ENCODE peak calls at places on chromosomes 16 and 17, in six cellular contexts. E, T, S, O, B and X are unnamed samples.

GRCh38 chr17:6070895-6071511 is 824 bp downstream of the WSCD1 start:
- DNase-seq in E (no peak), S (no peak), T (no peak), B (peak), O (peak), X (no peak)

GRCh38 chr16:54194008-54194731 is 92.4 kb downstream of the IRX3 start:
- DNase-seq in T (no peak), O (peak), B (no peak), S (peak), E (peak), X (no peak)

GRCh38 chr16:30615358-30616076 is 5.3 kb upstream of the ZNF689 start:
- DNase-seq in B (peak), T (peak), O (peak), S (no peak), E (no peak), X (peak)

GRCh38 chr16:57544129-57544653 is 1.7 kb downstream of the ADGRG5 start:
- DNase-seq in B (no peak), E (no peak), O (peak), S (no peak), T (peak), X (no peak)

GRCh38 chr17:1170739-1171138 is 9.0 kb downstream of the ABR start:
- DNase-seq in E (no peak), O (no peak), B (no peak), T (no peak), S (no peak), X (no peak)

GRCh38 chr17:44386182-44386525 is 3.3 kb downstream of the ITGA2B start:
- DNase-seq in T (no peak), B (no peak), O (no peak), E (no peak), S (no peak), X (no peak)

GRCh38 chr16:56518435-56518834 is 1.4 kb downstream of the BBS2 start:
- DNase-seq in O (no peak), B (no peak), T (no peak), E (no peak), S (no peak), X (no peak)

GRCh38 chr17:67381925-67382257 is 4.8 kb downstream of the PITPNC1 start:
- DNase-seq in E (no peak), B (no peak), S (no peak), O (no peak), T (no peak), X (no peak)

GRCh38 chr17:29615048-29615385 is 7.7 kb downstream of the CORO6 start:
- DNase-seq in O (peak), B (no peak), E (no peak), S (no peak), T (peak), X (peak)

GRCh38 chr17:16339402-16339801 is 13.9 kb downstream of the CENPV start:
- DNase-seq in T (no peak), B (no peak), S (peak), O (no peak), E (no peak), X (no peak)

GRCh38 chr16:6165330-6165984 is 1067.9 kb upstream of the EEF2KMT start:
- DNase-seq in T (no peak), O (no peak), B (no peak), S (no peak), E (no peak), X (no peak)

GRCh38 chr16:57639172-57639571 is 10.7 kb downstream of the ADGRG1 start:
- DNase-seq in T (no peak), E (peak), S (no peak), O (no peak), B (no peak), X (no peak)

GRCh38 chr17:17508641-17509591 is 12.7 kb upstream of the RASD1 start:
- DNase-seq in E (no peak), B (no peak), T (no peak), O (no peak), S (no peak), X (peak)

GRCh38 chr17:50758989-50759544 is 8.3 kb downstream of the ANKRD40CL start:
- DNase-seq in S (no peak), E (no peak), O (no peak), B (no peak), T (no peak), X (no peak)

GRCh38 chr17:57375040-57375769 is 118.9 kb downstream of the MSI2 start:
- DNase-seq in T (no peak), E (no peak), B (no peak), S (no peak), O (no peak), X (no peak)

GRCh38 chr17:41404024-41404651 is 6.7 kb upstream of the KRT31 start:
- DNase-seq in S (no peak), E (no peak), B (peak), T (no peak), O (no peak), X (no peak)

GRCh38 chr17:17748179-17748578 is 66.9 kb downstream of the RAI1 start:
- DNase-seq in O (no peak), S (no peak), T (no peak), E (no peak), B (no peak), X (peak)

GRCh38 chr17:79132271-79133064 is 57.8 kb downstream of the ENGASE start:
- DNase-seq in B (no peak), S (no peak), O (no peak), E (no peak), T (no peak), X (no peak)

GRCh38 chr17:77372444-77373297 is 231.9 kb downstream of the SEC14L1 start:
- DNase-seq in B (peak), O (peak), T (peak), E (peak), S (peak), X (peak)

GRCh38 chr17:48505788-48506187 is 25.0 kb downstream of the HOXB1 start:
- DNase-seq in B (peak), S (no peak), E (no peak), T (peak), O (no peak), X (no peak)

GRCh38 chr16:84471966-84472365 is 32.5 kb downstream of the MEAK7 start:
- DNase-seq in O (no peak), B (no peak), S (no peak), T (no peak), E (no peak), X (no peak)

GRCh38 chr17:29165800-29166506 is 14.2 kb downstream of the MYO18A start:
- DNase-seq in O (no peak), B (no peak), T (no peak), S (no peak), E (no peak), X (no peak)

DNA sequence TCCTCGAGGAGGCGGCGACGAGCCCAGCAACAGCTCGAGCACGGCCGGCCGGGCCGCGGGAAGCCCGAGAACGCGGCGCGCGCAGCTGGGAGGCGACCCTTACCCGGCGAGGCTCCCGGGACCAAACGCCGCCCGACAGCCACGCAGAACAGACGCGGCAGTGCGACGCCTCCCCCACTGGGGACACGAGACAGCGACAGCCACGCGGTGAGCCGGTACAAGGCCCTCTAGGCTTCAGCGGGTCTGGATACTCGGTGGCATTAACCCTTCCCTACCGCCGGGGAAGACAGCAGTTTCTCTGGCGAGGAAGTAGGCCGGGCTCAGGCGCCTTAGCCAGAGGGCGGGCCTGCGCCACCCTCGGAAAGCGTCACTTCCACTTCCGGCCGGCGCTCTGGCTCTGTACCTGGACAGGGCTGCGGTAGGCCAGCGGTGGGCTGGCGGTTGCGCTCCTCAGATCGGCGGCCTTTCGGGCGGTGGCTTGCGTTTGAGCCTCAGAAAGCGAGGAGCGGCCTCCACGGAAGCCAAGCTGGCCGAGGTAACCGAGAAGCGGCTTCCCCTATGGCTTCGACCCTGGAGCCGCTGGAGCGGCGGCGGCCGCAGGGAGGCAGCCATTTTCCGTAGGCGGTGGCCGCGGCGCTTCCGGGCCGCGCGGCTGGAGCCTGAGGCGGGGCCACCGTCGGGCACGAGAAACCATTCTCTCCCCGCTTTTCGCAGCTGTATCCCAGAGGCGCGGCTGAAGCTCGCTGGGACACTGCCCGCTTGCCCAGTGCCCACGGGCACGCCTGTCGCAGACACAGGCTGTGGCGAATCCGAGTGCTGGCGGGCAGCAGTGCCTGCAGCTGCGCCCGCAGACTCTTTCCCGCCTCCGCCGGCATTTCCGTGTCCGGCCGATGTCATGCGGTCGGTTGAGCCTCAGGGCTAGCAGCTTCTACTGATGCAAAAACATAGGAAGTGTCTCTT is at the start of the genes TIGD7 and ZNF75A:
- DNase-seq in S (peak), O (peak), E (peak), B (peak), T (peak), X (peak)
- TF ChIP-seq POLR2A in S (peak), O (peak), E (peak), B (peak), T (peak), X (peak)

GRCh38 chr17:82240506-82241182 is 11.8 kb downstream of the SLC16A3 start:
- DNase-seq in S (peak), T (no peak), E (peak), B (no peak), O (no peak), X (no peak)

GRCh38 chr17:82239926-82240505 is 11.2 kb downstream of the SLC16A3 start:
- DNase-seq in O (no peak), B (no peak), E (peak), S (peak), T (no peak), X (no peak)

GRCh38 chr17:82241926-82242697 is 13.3 kb downstream of the SLC16A3 start:
- DNase-seq in T (no peak), O (peak), B (no peak), S (peak), E (peak), X (peak)

GRCh38 chr17:82242698-82242976 is 13.8 kb downstream of the SLC16A3 start:
- DNase-seq in E (no peak), O (no peak), S (peak), T (no peak), B (no peak), X (no peak)

DNA sequence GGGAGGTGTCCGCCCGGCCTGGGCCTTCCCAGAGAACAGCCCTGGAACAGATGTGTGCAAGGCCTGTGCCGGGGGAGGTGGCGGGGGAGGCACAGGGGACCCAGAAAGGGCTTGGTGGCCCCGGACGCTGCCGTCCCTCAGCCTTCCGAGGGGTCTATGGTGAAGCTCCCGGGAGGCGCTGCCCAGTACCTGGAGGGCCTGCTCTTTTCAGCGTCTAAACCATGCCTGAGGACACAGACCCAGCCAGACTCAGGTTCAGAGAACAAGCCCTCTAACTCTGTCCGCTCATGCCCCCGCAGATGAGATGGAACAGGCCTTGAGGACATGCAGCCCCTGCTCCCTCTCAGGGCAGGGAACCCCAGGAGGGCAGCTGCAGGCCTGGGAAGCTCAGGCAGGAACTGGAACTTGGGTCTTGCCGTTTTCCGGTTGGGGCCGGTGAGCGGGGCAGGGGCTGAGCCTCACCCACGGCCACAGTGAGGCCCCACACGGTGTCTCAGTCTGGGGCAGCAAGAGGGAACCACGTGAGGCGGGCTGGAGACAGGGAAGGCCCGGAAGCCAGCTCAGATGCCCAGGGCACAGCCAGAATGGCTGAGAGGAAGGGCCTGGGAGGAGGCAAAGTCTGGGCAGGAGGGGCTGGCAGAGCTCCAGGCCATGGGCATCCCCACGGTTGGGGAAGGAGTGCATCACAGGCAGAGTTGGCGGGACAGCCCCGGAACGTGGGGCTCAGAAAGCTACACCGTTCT is 12.5 kb downstream of the SLC16A3 start:
- DNase-seq in O (peak), T (peak), S (peak), E (peak), B (peak), X (no peak)
- TF ChIP-seq POLR2A in O (peak), T (no peak), S (no peak), E (no peak), B (peak), X (peak)

DNA sequence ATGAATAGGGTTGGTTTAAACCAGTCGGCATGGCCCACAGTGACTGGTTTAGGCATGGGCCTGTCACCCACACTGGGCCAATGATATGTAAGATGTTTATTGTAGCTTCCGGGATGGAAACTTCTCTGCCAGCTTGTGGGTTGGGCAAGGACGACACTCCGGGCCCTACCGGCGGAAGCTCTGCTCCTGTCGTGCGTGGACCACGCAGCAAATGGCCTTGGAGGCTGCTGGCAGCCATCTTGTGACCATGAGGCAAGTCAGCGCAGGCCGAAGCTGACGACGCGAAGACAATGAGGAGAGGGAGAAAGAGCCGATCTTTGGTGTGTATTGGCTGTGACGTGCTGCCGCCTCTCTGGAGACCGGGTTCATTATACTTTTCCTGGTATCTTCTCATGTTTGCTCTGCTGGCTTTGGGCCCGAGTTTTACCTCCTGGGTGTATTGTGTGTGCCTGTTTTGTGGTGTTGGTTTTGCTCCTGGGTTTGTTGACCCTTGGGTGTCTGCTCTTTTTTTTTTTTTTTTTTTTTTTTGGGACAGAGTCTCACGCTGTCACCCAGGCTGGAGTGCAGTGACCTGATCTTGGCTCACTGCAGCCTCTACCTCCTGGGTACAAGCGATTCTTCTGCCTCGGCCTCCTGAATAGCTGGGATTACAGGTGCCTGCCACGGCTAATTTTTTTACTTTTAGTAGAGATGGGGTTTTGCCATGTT is 15.4 kb downstream of the SLC25A10 start:
- DNase-seq in B (no peak), E (no peak), S (no peak), T (peak), O (peak), X (no peak)
- TF ChIP-seq POLR2A in B (no peak), E (no peak), S (no peak), T (no peak), O (peak), X (no peak)

GRCh38 chr17:8153550-8153956 is 1.3 kb upstream of the PER1 start:
- DNase-seq in S (peak), O (peak), B (peak), T (peak), E (peak), X (peak)

GRCh38 chr17:8152981-8153549 is 861 bp upstream of the PER1 start:
- DNase-seq in B (no peak), E (peak), T (no peak), O (no peak), S (peak), X (no peak)

GRCh38 chr17:8153957-8154607 is 1.9 kb upstream of the PER1 start:
- DNase-seq in O (peak), E (peak), S (peak), T (peak), B (peak), X (peak)

GRCh38 chr17:8155341-8156173 is 3.4 kb upstream of the PER1 start:
- DNase-seq in E (no peak), O (no peak), T (no peak), B (no peak), S (peak), X (no peak)

GRCh38 chr17:8154608-8155152 is 2.5 kb upstream of the PER1 start:
- DNase-seq in S (no peak), T (no peak), B (no peak), E (no peak), O (no peak), X (no peak)
- TF ChIP-seq POLR2A in S (peak), T (peak), B (no peak), E (peak), O (no peak), X (peak)

DNA sequence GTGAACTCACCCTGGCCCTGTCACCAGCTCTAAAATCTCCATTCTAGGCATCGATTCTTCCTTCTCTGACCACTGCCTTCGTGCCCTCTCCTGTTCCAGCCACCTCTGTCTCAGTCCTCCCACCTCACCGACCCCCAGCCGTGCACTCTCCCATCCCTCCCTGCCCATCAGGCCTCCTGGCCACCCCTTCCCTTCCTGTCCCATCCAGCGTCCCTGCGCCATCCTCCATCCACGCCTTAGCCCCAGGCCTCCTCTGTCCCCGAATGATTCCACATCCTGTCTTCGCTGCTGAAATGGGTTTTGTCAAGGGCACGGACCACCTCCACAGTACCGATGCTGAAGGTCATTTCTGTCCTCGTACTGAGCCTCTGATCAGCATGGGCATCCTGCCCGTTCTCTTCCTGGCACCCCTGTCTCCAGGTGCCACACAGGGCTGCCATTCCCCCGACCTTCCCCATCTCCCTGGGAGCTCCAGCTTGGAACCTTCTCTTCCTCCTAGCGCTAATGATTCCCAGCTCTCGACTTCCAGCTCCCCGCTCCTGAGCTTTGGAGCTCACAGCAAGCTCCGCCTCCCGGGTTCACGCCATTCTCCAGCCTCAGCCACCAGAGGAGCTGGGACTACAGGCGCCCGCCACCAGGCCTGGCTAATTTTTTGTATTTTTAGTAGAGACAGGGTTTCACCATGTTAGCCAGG is 2.6 kb downstream of the TRIM65 start:
- DNase-seq in E (peak), T (no peak), O (no peak), B (no peak), S (peak), X (no peak)
- TF ChIP-seq POLR2A in E (no peak), T (no peak), O (no peak), B (no peak), S (no peak), X (no peak)

GRCh38 chr16:51121009-51121347 is 30.1 kb downstream of the SALL1 start:
- DNase-seq in T (no peak), E (no peak), O (no peak), S (no peak), B (no peak), X (no peak)
- TF ChIP-seq POLR2A in T (no peak), E (no peak), O (no peak), S (no peak), B (no peak), X (no peak)

GRCh38 chr16:2532494-2533141 is 1.4 kb upstream of the CEMP1 start:
- DNase-seq in E (peak), O (peak), S (peak), B (peak), T (peak), X (peak)
- TF ChIP-seq POLR2A in E (no peak), O (peak), S (no peak), B (no peak), T (peak), X (no peak)